ENCODE peak calls at places on chromosomes 3 and 15, in ten cellular contexts. I is brain microvascular endothelial cell; V is mammary epithelial cell; C is A673; L is caudate nucleus; F is HCT116; X is mesendoderm; B is cardiac muscle cell; Y is CD8-positive, alpha-beta T cell; E is IMR-90. G is an unnamed sample.

GRCh38 chr15:84835661-84836384 is 18.7 kb downstream of the ALPK3 start:
- DNase-seq in B (no peak), E (no peak), V (no peak), X (no peak), C (no peak), F (no peak), Y (no peak), I (no peak), L (no peak), G (no peak)

GRCh38 chr3:194808709-194809108 is 123.0 kb downstream of the FAM43A start:
- DNase-seq in E (peak), F (no peak), V (peak), L (no peak), Y (no peak), I (peak), C (no peak), B (no peak), X (no peak), G (no peak)

GRCh38 chr15:101358895-101359294 is 63.8 kb upstream of the SNRPA1 start:
- DNase-seq in B (peak), F (no peak), E (peak), V (peak), I (peak), L (no peak), X (peak), Y (no peak), C (no peak), G (no peak)

GRCh38 chr15:93829115-93829849 is 402.1 kb upstream of the MCTP2 start:
- DNase-seq in B (no peak), F (no peak), L (no peak), I (peak), V (peak), C (peak), Y (no peak), X (peak), E (no peak), G (no peak)

GRCh38 chr15:72227192-72227586 is 3.8 kb downstream of the PKM start:
- DNase-seq in I (peak), L (no peak), F (peak), B (no peak), Y (peak), X (peak), V (peak), E (peak), C (peak), G (no peak)

GRCh38 chr3:75224419-75224818 is 439.7 kb upstream of the FRG2C start:
- DNase-seq in L (no peak), F (no peak), X (no peak), I (peak), V (peak), E (no peak), C (peak), Y (no peak), B (no peak), G (no peak)

GRCh38 chr3:177810162-177810623 is 612.9 kb upstream of the TBL1XR1 start:
- DNase-seq in F (no peak), L (no peak), E (peak), B (no peak), Y (no peak), C (no peak), V (peak), X (no peak), I (peak), G (no peak)

GRCh38 chr15:25171111-25171811 is 216.5 kb downstream of the SNRPN start:
- DNase-seq in B (no peak), F (no peak), Y (no peak), L (no peak), C (no peak), E (no peak), I (no peak), X (no peak), V (no peak), G (no peak)

GRCh38 chr3:184540777-184541681 is 20.6 kb upstream of the EPHB3 start:
- DNase-seq in B (peak), Y (peak), V (peak), C (peak), L (no peak), F (peak), I (peak), E (peak), X (peak), G (no peak)

GRCh38 chr3:184180165-184180564 is 5.5 kb downstream of the AP2M1 start:
- DNase-seq in I (peak), Y (no peak), X (no peak), B (no peak), L (no peak), E (peak), V (no peak), F (no peak), C (no peak), G (no peak)

GRCh38 chr3:188664795-188665194 is 507.0 kb upstream of the TPRG1 start:
- DNase-seq in F (peak), X (peak), B (peak), V (no peak), E (no peak), Y (no peak), L (no peak), C (peak), I (no peak), G (no peak)

GRCh38 chr3:51940648-51941421 is 869 bp downstream of the RRP9 start:
- DNase-seq in E (no peak), V (peak), X (peak), L (no peak), F (no peak), I (no peak), Y (no peak), B (no peak), C (no peak), G (no peak)

GRCh38 chr3:149767720-149768119 is 15.4 kb upstream of the COMMD2 start:
- DNase-seq in B (no peak), C (no peak), L (peak), F (no peak), Y (no peak), X (no peak), E (no peak), I (no peak), V (no peak), G (no peak)

GRCh38 chr3:129028866-129029265 is 27.8 kb downstream of the EFCC1 start:
- DNase-seq in L (no peak), F (no peak), C (no peak), X (no peak), E (no peak), I (no peak), V (no peak), Y (no peak), B (no peak), G (no peak)

GRCh38 chr3:61451841-61452240 is 109.5 kb upstream of the PTPRG start:
- DNase-seq in B (no peak), X (no peak), F (no peak), L (no peak), C (no peak), E (peak), V (peak), I (peak), Y (no peak), G (no peak)

GRCh38 chr3:30263921-30264313 is 342.5 kb upstream of the TGFBR2 start:
- DNase-seq in I (no peak), Y (no peak), C (no peak), L (no peak), V (no peak), B (no peak), E (no peak), F (no peak), X (no peak), G (no peak)

GRCh38 chr3:58260733-58261132 is 23.1 kb downstream of the ABHD6 start:
- DNase-seq in X (no peak), F (no peak), Y (no peak), L (no peak), E (peak), V (peak), B (no peak), C (no peak), I (peak), G (no peak)

GRCh38 chr3:96027718-96028117 is 786.7 kb upstream of the EPHA6 start:
- DNase-seq in L (no peak), X (no peak), B (no peak), F (no peak), V (no peak), I (no peak), C (no peak), Y (no peak), E (no peak), G (no peak)

GRCh38 chr3:32109256-32109655 is 2.8 kb downstream of the GPD1L start:
- DNase-seq in Y (no peak), V (no peak), L (peak), C (peak), F (no peak), E (peak), I (peak), B (peak), X (peak), G (no peak)

GRCh38 chr3:151412989-151413388 is 28.4 kb upstream of the P2RY12 start:
- DNase-seq in I (no peak), X (peak), C (peak), E (no peak), V (no peak), L (no peak), B (no peak), Y (no peak), F (no peak), G (no peak)

GRCh38 chr3:105731686-105732085 is 137.1 kb downstream of the CBLB start:
- DNase-seq in V (no peak), Y (no peak), C (no peak), L (no peak), F (no peak), E (peak), X (no peak), B (no peak), I (no peak), G (no peak)

GRCh38 chr3:183475019-183475418 is 46.6 kb upstream of the MCF2L2 start:
- DNase-seq in C (no peak), Y (no peak), F (no peak), E (no peak), X (no peak), I (no peak), L (no peak), B (no peak), V (no peak), G (no peak)

GRCh38 chr3:60652829-60653228 is 598.4 kb downstream of the FHIT start:
- DNase-seq in Y (no peak), E (no peak), X (no peak), V (no peak), L (no peak), B (no peak), F (no peak), I (no peak), C (no peak), G (no peak)

GRCh38 chr3:47715928-47716327 is 65.8 kb downstream of the SMARCC1 start:
- DNase-seq in B (no peak), I (peak), F (peak), V (peak), Y (no peak), L (no peak), E (peak), X (no peak), C (no peak), G (no peak)

GRCh38 chr3:126544596-126545281 is 14.0 kb downstream of the C3orf22 start:
- DNase-seq in X (no peak), L (no peak), V (no peak), C (no peak), Y (no peak), B (no peak), E (no peak), F (no peak), I (no peak), G (no peak)

DNA sequence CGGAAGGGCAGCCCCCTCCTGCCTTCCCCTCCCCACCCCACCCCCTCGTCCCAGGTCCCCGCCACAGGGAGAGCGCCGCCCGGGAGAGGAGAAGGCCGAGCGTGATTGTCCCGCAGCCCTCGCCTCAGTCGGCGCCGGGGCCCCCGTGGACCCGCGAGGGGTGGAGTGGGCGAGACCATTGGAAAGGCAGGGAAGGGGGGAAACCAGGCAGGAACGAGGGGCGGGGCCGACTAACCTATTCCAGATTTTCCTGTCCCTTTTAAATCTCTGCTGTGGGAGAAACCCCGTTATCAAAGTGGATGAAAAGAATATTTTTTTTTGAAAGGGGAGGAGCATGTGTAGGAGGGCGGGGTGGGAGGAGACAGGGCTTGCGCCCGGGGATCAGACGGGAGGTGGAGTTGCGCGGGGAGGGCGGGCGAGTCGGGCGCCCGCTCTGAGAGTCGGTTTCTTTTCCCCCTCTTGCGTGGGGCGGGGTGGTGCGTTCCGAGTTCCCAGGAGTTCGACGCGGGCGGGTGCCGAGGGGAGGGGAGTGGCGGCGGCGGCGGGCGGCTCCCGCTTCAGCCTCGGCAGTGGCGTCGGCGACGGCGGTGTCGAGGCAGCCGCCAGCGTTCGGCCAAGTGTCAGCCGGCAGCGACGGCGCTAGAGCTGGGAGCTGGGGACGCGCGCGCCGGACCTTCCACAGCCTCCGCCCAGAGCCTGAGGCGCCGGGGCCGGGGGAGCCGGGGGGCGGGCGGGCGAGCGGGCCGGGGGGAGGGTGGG is at the start of gene NECTIN3:
- DNase-seq in L (peak), E (peak), Y (peak), B (peak), I (peak), V (peak), F (peak), X (peak), C (peak), G (peak)
- H3K27ac ChIP-seq in L (peak), E (peak), Y (no peak), B (peak), I (peak), V (peak), F (peak), X (peak), C (peak), G (peak)

GRCh38 chr15:82312611-82313349 is 36.5 kb downstream of the GOLGA6L10 start:
- DNase-seq in V (no peak), Y (no peak), X (no peak), L (no peak), I (no peak), F (no peak), C (no peak), B (no peak), E (peak), G (no peak)
- H3K27ac ChIP-seq in V (no peak), Y (no peak), X (no peak), L (no peak), I (no peak), F (no peak), C (no peak), B (no peak), E (no peak), G (no peak)

GRCh38 chr3:115660646-115661442 is 37.5 kb downstream of the GAP43 start:
- DNase-seq in B (no peak), C (peak), Y (no peak), L (no peak), X (no peak), I (no peak), E (no peak), F (no peak), V (no peak), G (no peak)

GRCh38 chr3:115659253-115659652 is 35.9 kb downstream of the GAP43 start:
- DNase-seq in X (no peak), E (no peak), I (no peak), B (no peak), F (no peak), C (no peak), V (no peak), L (no peak), Y (no peak), G (no peak)

GRCh38 chr3:115658032-115658336 is 34.7 kb downstream of the GAP43 start:
- DNase-seq in E (no peak), F (no peak), C (no peak), V (no peak), I (no peak), Y (no peak), B (no peak), L (no peak), X (no peak), G (no peak)

GRCh38 chr3:115658337-115659181 is 35.2 kb downstream of the GAP43 start:
- DNase-seq in E (peak), B (peak), I (peak), Y (peak), L (peak), V (peak), C (peak), X (peak), F (peak), G (no peak)

GRCh38 chr3:115659861-115660260 is 36.6 kb downstream of the GAP43 start:
- DNase-seq in V (no peak), Y (no peak), B (no peak), E (peak), L (no peak), C (no peak), F (no peak), X (peak), I (no peak), G (no peak)
- H3K27ac ChIP-seq in V (no peak), Y (no peak), B (no peak), E (peak), L (no peak), C (peak), F (no peak), X (no peak), I (no peak), G (peak)

GRCh38 chr15:68612979-68613740 is 34.4 kb downstream of the CORO2B start:
- DNase-seq in X (peak), B (no peak), I (no peak), F (no peak), L (no peak), E (peak), Y (no peak), C (no peak), V (no peak), G (no peak)
- H3K27ac ChIP-seq in X (no peak), B (no peak), I (no peak), F (no peak), L (peak), E (no peak), Y (no peak), C (no peak), V (no peak), G (no peak)

G was measured in SK-N-MC.